ENCODE peak calls at places on chromosome 11, in six cellular contexts. P, R, C, Z, I and J are unnamed samples.

GRCh38 chr11:6812391-6813005 is 13.0 kb upstream of the OR6A2 start:
- DNase-seq in P (no peak), R (peak), C (no peak), Z (no peak), I (peak), J (peak)

GRCh38 chr11:2700415-2701211 is 819 bp upstream of the KCNQ1OT1 start:
- DNase-seq in P (no peak), R (peak), C (no peak), Z (no peak), I (peak), J (peak)

GRCh38 chr11:64583296-64584262 is 7.4 kb upstream of the SLC22A12 start:
- DNase-seq in P (no peak), R (peak), C (no peak), Z (no peak), I (peak), J (peak)

GRCh38 chr11:112977620-112978212 is 16.5 kb downstream of the NCAM1 start:
- DNase-seq in P (no peak), R (peak), C (no peak), Z (no peak), I (peak), J (peak)

GRCh38 chr11:106840146-106840545 is 178.1 kb downstream of the GUCY1A2 start:
- DNase-seq in P (no peak), R (no peak), C (no peak), Z (no peak), I (no peak), J (no peak)

GRCh38 chr11:113195728-113196127 is 118.7 kb upstream of the TTC12 start:
- DNase-seq in P (no peak), R (no peak), C (no peak), Z (no peak), I (no peak), J (no peak)

GRCh38 chr11:65421204-65422103 is 1.1 kb upstream of the NEAT1 start:
- DNase-seq in P (peak), R (peak), C (no peak), Z (peak), I (peak), J (peak)

GRCh38 chr11:19400296-19400695 is 159.6 kb upstream of the E2F8 start:
- DNase-seq in P (no peak), R (no peak), C (no peak), Z (no peak), I (no peak), J (no peak)

GRCh38 chr11:10916674-10917073 is 58.8 kb upstream of the ZBED5 start:
- DNase-seq in P (no peak), R (no peak), C (no peak), Z (no peak), I (no peak), J (no peak)

GRCh38 chr11:5288108-5288911 is 13.4 kb downstream of the OR51B4 start:
- DNase-seq in P (no peak), R (no peak), C (no peak), Z (no peak), I (no peak), J (no peak)

GRCh38 chr11:116499396-116500001 is 273.3 kb downstream of the BUD13 start:
- DNase-seq in P (no peak), R (peak), C (peak), Z (no peak), I (peak), J (peak)